ENCODE peak calls at places on chromosomes 7 and 10, in five cellular contexts. One of them, this sample, is unnamed.

GRCh38 chr7:105723582-105723981 is 142.3 kb upstream of the EFCAB10 start:
- DNase-seq in activated T-helper 1 cell treated with anti-CD3 and anti-CD28 coated beads, Interleukin-12 subunit alpha, Interleukin-12 subunit beta, Interleukin-2, Interleukin-4 antibody, amounts not matched to agents 30 ng/mL and 10 ng/mL and 1 ng/mL, durations not matched to agents 14 hours and 24 hours and 36 hours: no peak
- DNase-seq in endothelial cell: no peak
- DNase-seq in CD8-positive, alpha-beta memory T cell: no peak
- DNase-seq in AG10803: no peak
- DNase-seq in this sample: no peak

GRCh38 chr10:36717118-36717517 is 408.3 kb upstream of the ANKRD30A start:
- DNase-seq in activated T-helper 1 cell treated with anti-CD3 and anti-CD28 coated beads, Interleukin-12 subunit alpha, Interleukin-12 subunit beta, Interleukin-2, Interleukin-4 antibody, amounts not matched to agents 30 ng/mL and 10 ng/mL and 1 ng/mL, durations not matched to agents 14 hours and 24 hours and 36 hours: no peak
- DNase-seq in endothelial cell: no peak
- DNase-seq in CD8-positive, alpha-beta memory T cell: no peak
- DNase-seq in AG10803: no peak
- DNase-seq in this sample: no peak

GRCh38 chr7:38796636-38797501 is 112.1 kb downstream of the VPS41 start:
- DNase-seq in activated T-helper 1 cell treated with anti-CD3 and anti-CD28 coated beads, Interleukin-12 subunit alpha, Interleukin-12 subunit beta, Interleukin-2, Interleukin-4 antibody, amounts not matched to agents 30 ng/mL and 10 ng/mL and 1 ng/mL, durations not matched to agents 14 hours and 24 hours and 36 hours: peak; percentile 17
- DNase-seq in endothelial cell: peak; percentile 62
- DNase-seq in CD8-positive, alpha-beta memory T cell: peak; percentile 57
- DNase-seq in AG10803: peak; percentile 61
- DNase-seq in this sample: peak; percentile 68

GRCh38 chr10:112442063-112442462 is 4.7 kb downstream of the ZDHHC6 start:
- DNase-seq in activated T-helper 1 cell treated with anti-CD3 and anti-CD28 coated beads, Interleukin-12 subunit alpha, Interleukin-12 subunit beta, Interleukin-2, Interleukin-4 antibody, amounts not matched to agents 30 ng/mL and 10 ng/mL and 1 ng/mL, durations not matched to agents 14 hours and 24 hours and 36 hours: no peak
- DNase-seq in endothelial cell: no peak
- DNase-seq in CD8-positive, alpha-beta memory T cell: no peak
- DNase-seq in AG10803: no peak
- DNase-seq in this sample: no peak

GRCh38 chr7:5692845-5693278 is 88.6 kb downstream of the RNF216 start:
- DNase-seq in activated T-helper 1 cell treated with anti-CD3 and anti-CD28 coated beads, Interleukin-12 subunit alpha, Interleukin-12 subunit beta, Interleukin-2, Interleukin-4 antibody, amounts not matched to agents 30 ng/mL and 10 ng/mL and 1 ng/mL, durations not matched to agents 14 hours and 24 hours and 36 hours: no peak
- DNase-seq in endothelial cell: no peak
- DNase-seq in CD8-positive, alpha-beta memory T cell: no peak
- DNase-seq in AG10803: peak; percentile 57
- DNase-seq in this sample: no peak

GRCh38 chr10:85643839-85644525 is 722.6 kb downstream of the GRID1 start:
- DNase-seq in activated T-helper 1 cell treated with anti-CD3 and anti-CD28 coated beads, Interleukin-12 subunit alpha, Interleukin-12 subunit beta, Interleukin-2, Interleukin-4 antibody, amounts not matched to agents 30 ng/mL and 10 ng/mL and 1 ng/mL, durations not matched to agents 14 hours and 24 hours and 36 hours: no peak
- DNase-seq in endothelial cell: no peak
- DNase-seq in CD8-positive, alpha-beta memory T cell: no peak
- DNase-seq in AG10803: no peak
- DNase-seq in this sample: peak; percentile 54

GRCh38 chr10:105974803-105975456 is 1189.6 kb downstream of the SORCS1 start:
- DNase-seq in activated T-helper 1 cell treated with anti-CD3 and anti-CD28 coated beads, Interleukin-12 subunit alpha, Interleukin-12 subunit beta, Interleukin-2, Interleukin-4 antibody, amounts not matched to agents 30 ng/mL and 10 ng/mL and 1 ng/mL, durations not matched to agents 14 hours and 24 hours and 36 hours: no peak
- DNase-seq in endothelial cell: peak; percentile 31
- DNase-seq in CD8-positive, alpha-beta memory T cell: no peak
- DNase-seq in AG10803: peak; percentile 29
- DNase-seq in this sample: no peak

GRCh38 chr7:43108255-43109011 is 4.0 kb upstream of the HECW1 start:
- DNase-seq in activated T-helper 1 cell treated with anti-CD3 and anti-CD28 coated beads, Interleukin-12 subunit alpha, Interleukin-12 subunit beta, Interleukin-2, Interleukin-4 antibody, amounts not matched to agents 30 ng/mL and 10 ng/mL and 1 ng/mL, durations not matched to agents 14 hours and 24 hours and 36 hours: peak; percentile 24
- DNase-seq in endothelial cell: peak; percentile 88
- DNase-seq in CD8-positive, alpha-beta memory T cell: no peak
- DNase-seq in AG10803: peak; percentile 53
- DNase-seq in this sample: peak; percentile 71

GRCh38 chr10:47372726-47373125 is 11.4 kb downstream of the ZNF488 start:
- DNase-seq in activated T-helper 1 cell treated with anti-CD3 and anti-CD28 coated beads, Interleukin-12 subunit alpha, Interleukin-12 subunit beta, Interleukin-2, Interleukin-4 antibody, amounts not matched to agents 30 ng/mL and 10 ng/mL and 1 ng/mL, durations not matched to agents 14 hours and 24 hours and 36 hours: no peak
- DNase-seq in endothelial cell: peak; percentile 2
- DNase-seq in CD8-positive, alpha-beta memory T cell: no peak
- DNase-seq in AG10803: no peak
- DNase-seq in this sample: peak; percentile 25

GRCh38 chr7:139061416-139061815 is 25.6 kb upstream of the ZC3HAV1L start:
- DNase-seq in activated T-helper 1 cell treated with anti-CD3 and anti-CD28 coated beads, Interleukin-12 subunit alpha, Interleukin-12 subunit beta, Interleukin-2, Interleukin-4 antibody, amounts not matched to agents 30 ng/mL and 10 ng/mL and 1 ng/mL, durations not matched to agents 14 hours and 24 hours and 36 hours: no peak
- DNase-seq in endothelial cell: no peak
- DNase-seq in CD8-positive, alpha-beta memory T cell: no peak
- DNase-seq in AG10803: no peak
- DNase-seq in this sample: no peak

GRCh38 chr10:13167568-13167967 is 6.2 kb downstream of the MCM10 start:
- DNase-seq in activated T-helper 1 cell treated with anti-CD3 and anti-CD28 coated beads, Interleukin-12 subunit alpha, Interleukin-12 subunit beta, Interleukin-2, Interleukin-4 antibody, amounts not matched to agents 30 ng/mL and 10 ng/mL and 1 ng/mL, durations not matched to agents 14 hours and 24 hours and 36 hours: no peak
- DNase-seq in endothelial cell: no peak
- DNase-seq in CD8-positive, alpha-beta memory T cell: no peak
- DNase-seq in AG10803: no peak
- DNase-seq in this sample: no peak

GRCh38 chr7:80825499-80825898 is 93.4 kb downstream of the SEMA3C start:
- DNase-seq in activated T-helper 1 cell treated with anti-CD3 and anti-CD28 coated beads, Interleukin-12 subunit alpha, Interleukin-12 subunit beta, Interleukin-2, Interleukin-4 antibody, amounts not matched to agents 30 ng/mL and 10 ng/mL and 1 ng/mL, durations not matched to agents 14 hours and 24 hours and 36 hours: no peak
- DNase-seq in endothelial cell: no peak
- DNase-seq in CD8-positive, alpha-beta memory T cell: no peak
- DNase-seq in AG10803: no peak
- DNase-seq in this sample: no peak

GRCh38 chr10:11610855-11611247 is 599 bp downstream of the USP6NL start:
- DNase-seq in activated T-helper 1 cell treated with anti-CD3 and anti-CD28 coated beads, Interleukin-12 subunit alpha, Interleukin-12 subunit beta, Interleukin-2, Interleukin-4 antibody, amounts not matched to agents 30 ng/mL and 10 ng/mL and 1 ng/mL, durations not matched to agents 14 hours and 24 hours and 36 hours: no peak
- DNase-seq in endothelial cell: peak; percentile 44
- DNase-seq in CD8-positive, alpha-beta memory T cell: no peak
- DNase-seq in AG10803: peak; percentile 42
- DNase-seq in this sample: peak; percentile 48

GRCh38 chr7:144407266-144407931 is 3.9 kb upstream of the NOBOX start:
- DNase-seq in activated T-helper 1 cell treated with anti-CD3 and anti-CD28 coated beads, Interleukin-12 subunit alpha, Interleukin-12 subunit beta, Interleukin-2, Interleukin-4 antibody, amounts not matched to agents 30 ng/mL and 10 ng/mL and 1 ng/mL, durations not matched to agents 14 hours and 24 hours and 36 hours: no peak
- DNase-seq in endothelial cell: no peak
- DNase-seq in CD8-positive, alpha-beta memory T cell: no peak
- DNase-seq in AG10803: no peak
- DNase-seq in this sample: no peak

GRCh38 chr10:5424751-5425150 is 12.4 kb downstream of the NET1 start:
- DNase-seq in activated T-helper 1 cell treated with anti-CD3 and anti-CD28 coated beads, Interleukin-12 subunit alpha, Interleukin-12 subunit beta, Interleukin-2, Interleukin-4 antibody, amounts not matched to agents 30 ng/mL and 10 ng/mL and 1 ng/mL, durations not matched to agents 14 hours and 24 hours and 36 hours: no peak
- DNase-seq in endothelial cell: no peak
- DNase-seq in CD8-positive, alpha-beta memory T cell: no peak
- DNase-seq in AG10803: no peak
- DNase-seq in this sample: no peak

GRCh38 chr10:127243490-127244272 is 47.3 kb upstream of the INSYN2A start:
- DNase-seq in activated T-helper 1 cell treated with anti-CD3 and anti-CD28 coated beads, Interleukin-12 subunit alpha, Interleukin-12 subunit beta, Interleukin-2, Interleukin-4 antibody, amounts not matched to agents 30 ng/mL and 10 ng/mL and 1 ng/mL, durations not matched to agents 14 hours and 24 hours and 36 hours: peak; percentile 11
- DNase-seq in endothelial cell: peak; percentile 78
- DNase-seq in CD8-positive, alpha-beta memory T cell: no peak
- DNase-seq in AG10803: peak; percentile 31
- DNase-seq in this sample: peak; percentile 66

GRCh38 chr7:148084138-148084537 is 506.4 kb upstream of the C7orf33 start:
- DNase-seq in activated T-helper 1 cell treated with anti-CD3 and anti-CD28 coated beads, Interleukin-12 subunit alpha, Interleukin-12 subunit beta, Interleukin-2, Interleukin-4 antibody, amounts not matched to agents 30 ng/mL and 10 ng/mL and 1 ng/mL, durations not matched to agents 14 hours and 24 hours and 36 hours: no peak
- DNase-seq in endothelial cell: peak; percentile 49
- DNase-seq in CD8-positive, alpha-beta memory T cell: no peak
- DNase-seq in AG10803: peak; percentile 72
- DNase-seq in this sample: peak; percentile 62

GRCh38 chr7:33072471-33072870 is 9.9 kb upstream of the NT5C3A start:
- DNase-seq in activated T-helper 1 cell treated with anti-CD3 and anti-CD28 coated beads, Interleukin-12 subunit alpha, Interleukin-12 subunit beta, Interleukin-2, Interleukin-4 antibody, amounts not matched to agents 30 ng/mL and 10 ng/mL and 1 ng/mL, durations not matched to agents 14 hours and 24 hours and 36 hours: no peak
- DNase-seq in endothelial cell: no peak
- DNase-seq in CD8-positive, alpha-beta memory T cell: no peak
- DNase-seq in AG10803: peak; percentile 81
- DNase-seq in this sample: no peak

GRCh38 chr7:90596745-90597526 is 815 bp downstream of the CDK14 start:
- DNase-seq in activated T-helper 1 cell treated with anti-CD3 and anti-CD28 coated beads, Interleukin-12 subunit alpha, Interleukin-12 subunit beta, Interleukin-2, Interleukin-4 antibody, amounts not matched to agents 30 ng/mL and 10 ng/mL and 1 ng/mL, durations not matched to agents 14 hours and 24 hours and 36 hours: no peak
- DNase-seq in endothelial cell: peak; percentile 26
- DNase-seq in CD8-positive, alpha-beta memory T cell: no peak
- DNase-seq in AG10803: peak; percentile 40
- DNase-seq in this sample: peak; percentile 14

GRCh38 chr7:1593091-1593866 is 23.4 kb upstream of the PSMG3 start:
- DNase-seq in activated T-helper 1 cell treated with anti-CD3 and anti-CD28 coated beads, Interleukin-12 subunit alpha, Interleukin-12 subunit beta, Interleukin-2, Interleukin-4 antibody, amounts not matched to agents 30 ng/mL and 10 ng/mL and 1 ng/mL, durations not matched to agents 14 hours and 24 hours and 36 hours: no peak
- DNase-seq in endothelial cell: peak; percentile 26
- DNase-seq in CD8-positive, alpha-beta memory T cell: no peak
- DNase-seq in AG10803: no peak
- DNase-seq in this sample: no peak

GRCh38 chr7:123798527-123799188 is 46.3 kb upstream of the HYAL4 start:
- DNase-seq in activated T-helper 1 cell treated with anti-CD3 and anti-CD28 coated beads, Interleukin-12 subunit alpha, Interleukin-12 subunit beta, Interleukin-2, Interleukin-4 antibody, amounts not matched to agents 30 ng/mL and 10 ng/mL and 1 ng/mL, durations not matched to agents 14 hours and 24 hours and 36 hours: no peak
- DNase-seq in endothelial cell: no peak
- DNase-seq in CD8-positive, alpha-beta memory T cell: no peak
- DNase-seq in AG10803: no peak
- DNase-seq in this sample: peak; percentile 51

GRCh38 chr7:1952169-1952760 is 280.5 kb downstream of the MAD1L1 start:
- DNase-seq in activated T-helper 1 cell treated with anti-CD3 and anti-CD28 coated beads, Interleukin-12 subunit alpha, Interleukin-12 subunit beta, Interleukin-2, Interleukin-4 antibody, amounts not matched to agents 30 ng/mL and 10 ng/mL and 1 ng/mL, durations not matched to agents 14 hours and 24 hours and 36 hours: no peak
- DNase-seq in endothelial cell: no peak
- DNase-seq in CD8-positive, alpha-beta memory T cell: no peak
- DNase-seq in AG10803: no peak
- DNase-seq in this sample: no peak

GRCh38 chr10:130666215-130666614 is 530.0 kb downstream of the GLRX3 start:
- DNase-seq in activated T-helper 1 cell treated with anti-CD3 and anti-CD28 coated beads, Interleukin-12 subunit alpha, Interleukin-12 subunit beta, Interleukin-2, Interleukin-4 antibody, amounts not matched to agents 30 ng/mL and 10 ng/mL and 1 ng/mL, durations not matched to agents 14 hours and 24 hours and 36 hours: no peak
- DNase-seq in endothelial cell: no peak
- DNase-seq in CD8-positive, alpha-beta memory T cell: no peak
- DNase-seq in AG10803: no peak
- DNase-seq in this sample: no peak

GRCh38 chr10:62171791-62172190 is 96.9 kb downstream of the RTKN2 start:
- DNase-seq in activated T-helper 1 cell treated with anti-CD3 and anti-CD28 coated beads, Interleukin-12 subunit alpha, Interleukin-12 subunit beta, Interleukin-2, Interleukin-4 antibody, amounts not matched to agents 30 ng/mL and 10 ng/mL and 1 ng/mL, durations not matched to agents 14 hours and 24 hours and 36 hours: no peak
- DNase-seq in endothelial cell: no peak
- DNase-seq in CD8-positive, alpha-beta memory T cell: no peak
- DNase-seq in AG10803: peak; percentile 72
- DNase-seq in this sample: no peak

GRCh38 chr10:103451091-103451801 is 924 bp downstream of the CALHM2 start:
- DNase-seq in activated T-helper 1 cell treated with anti-CD3 and anti-CD28 coated beads, Interleukin-12 subunit alpha, Interleukin-12 subunit beta, Interleukin-2, Interleukin-4 antibody, amounts not matched to agents 30 ng/mL and 10 ng/mL and 1 ng/mL, durations not matched to agents 14 hours and 24 hours and 36 hours: peak; percentile 34
- DNase-seq in endothelial cell: no peak
- DNase-seq in CD8-positive, alpha-beta memory T cell: peak; percentile 70
- DNase-seq in AG10803: peak; percentile 65
- DNase-seq in this sample: no peak

GRCh38 chr7:70042533-70042932 is 444.3 kb downstream of the AUTS2 start:
- DNase-seq in activated T-helper 1 cell treated with anti-CD3 and anti-CD28 coated beads, Interleukin-12 subunit alpha, Interleukin-12 subunit beta, Interleukin-2, Interleukin-4 antibody, amounts not matched to agents 30 ng/mL and 10 ng/mL and 1 ng/mL, durations not matched to agents 14 hours and 24 hours and 36 hours: no peak
- DNase-seq in endothelial cell: no peak
- DNase-seq in CD8-positive, alpha-beta memory T cell: no peak
- DNase-seq in AG10803: peak; percentile 77
- DNase-seq in this sample: no peak

GRCh38 chr10:6202684-6203330 is at the start of gene PFKFB3:
- DNase-seq in activated T-helper 1 cell treated with anti-CD3 and anti-CD28 coated beads, Interleukin-12 subunit alpha, Interleukin-12 subunit beta, Interleukin-2, Interleukin-4 antibody, amounts not matched to agents 30 ng/mL and 10 ng/mL and 1 ng/mL, durations not matched to agents 14 hours and 24 hours and 36 hours: peak; percentile 92
- DNase-seq in endothelial cell: peak; percentile 99
- DNase-seq in CD8-positive, alpha-beta memory T cell: peak; percentile 94
- DNase-seq in AG10803: peak; percentile 96
- DNase-seq in this sample: peak; percentile 99

GRCh38 chr7:27186450-27187157 is 1.6 kb upstream of the HOXA11 start:
- DNase-seq in activated T-helper 1 cell treated with anti-CD3 and anti-CD28 coated beads, Interleukin-12 subunit alpha, Interleukin-12 subunit beta, Interleukin-2, Interleukin-4 antibody, amounts not matched to agents 30 ng/mL and 10 ng/mL and 1 ng/mL, durations not matched to agents 14 hours and 24 hours and 36 hours: no peak
- DNase-seq in endothelial cell: no peak
- DNase-seq in CD8-positive, alpha-beta memory T cell: no peak
- DNase-seq in AG10803: no peak
- DNase-seq in this sample: no peak

GRCh38 chr10:34405611-34406462 is 409.3 kb downstream of the PARD3 start:
- DNase-seq in activated T-helper 1 cell treated with anti-CD3 and anti-CD28 coated beads, Interleukin-12 subunit alpha, Interleukin-12 subunit beta, Interleukin-2, Interleukin-4 antibody, amounts not matched to agents 30 ng/mL and 10 ng/mL and 1 ng/mL, durations not matched to agents 14 hours and 24 hours and 36 hours: no peak
- DNase-seq in endothelial cell: no peak
- DNase-seq in CD8-positive, alpha-beta memory T cell: no peak
- DNase-seq in AG10803: no peak
- DNase-seq in this sample: no peak

This sample was measured in Caco-2.